ENCODE peak calls at places on chromosome 7, in nine cellular contexts. W is stimulated activated CD4-positive, alpha-beta T cell treated with anti-CD3 and anti-CD28 coated beads, Interleukin-2, amount 100 ng/mL, for 24 hours; Y is iPS-NIHi11; U is heart left ventricle; B is ELR; F is H1; K is stomach; Q is HT1080; A is foreskin fibroblast. L is an unnamed sample.

GRCh38 chr7:2451171-2452073 is 24.8 kb downstream of the GRIFIN start:
- DNase-seq in W (peak), Y (peak), U (peak), B (peak), F (peak), K (peak), Q (peak), A (peak), L (peak)

GRCh38 chr7:48096273-48096672 is 7.2 kb downstream of the UPP1 start:
- DNase-seq in W (no peak), Y (no peak), U (no peak), B (peak), F (no peak), K (no peak), Q (no peak), A (no peak), L (no peak)

GRCh38 chr7:101686030-101686429 is 56.9 kb upstream of the MYL10 start:
- DNase-seq in W (no peak), Y (no peak), U (no peak), B (peak), F (no peak), K (no peak), Q (peak), A (no peak), L (no peak)

GRCh38 chr7:74254858-74255379 is 720 bp upstream of the RFC2 start:
- DNase-seq in W (no peak), Y (no peak), U (no peak), B (no peak), F (no peak), K (no peak), Q (no peak), A (no peak), L (no peak)

GRCh38 chr7:41005381-41005901 is 697.4 kb downstream of the INHBA start:
- DNase-seq in W (no peak), Y (no peak), U (peak), B (peak), F (no peak), K (no peak), Q (peak), A (peak), L (no peak)

GRCh38 chr7:77391230-77391629 is 24.9 kb downstream of the GSAP start:
- DNase-seq in W (no peak), Y (no peak), U (no peak), B (no peak), F (no peak), K (no peak), Q (no peak), A (no peak), L (no peak)

GRCh38 chr7:5225616-5226290 is 35.7 kb downstream of the WIPI2 start:
- DNase-seq in W (no peak), Y (no peak), U (no peak), B (no peak), F (no peak), K (no peak), Q (no peak), A (no peak), L (no peak)

GRCh38 chr7:14834456-14834855 is 68.1 kb downstream of the DGKB start:
- DNase-seq in W (no peak), Y (no peak), U (peak), B (peak), F (no peak), K (no peak), Q (peak), A (no peak), L (peak)

GRCh38 chr7:107355616-107356015 is 114.2 kb upstream of the GPR22 start:
- DNase-seq in W (no peak), Y (no peak), U (no peak), B (peak), F (no peak), K (no peak), Q (peak), A (no peak), L (no peak)

GRCh38 chr7:150990416-150991186 is at the start of gene NOS3:
- DNase-seq in W (no peak), Y (no peak), U (no peak), B (no peak), F (no peak), K (no peak), Q (peak), A (no peak), L (no peak)

GRCh38 chr7:72038022-72038732 is 374.0 kb downstream of the CALN1 start:
- DNase-seq in W (no peak), Y (no peak), U (no peak), B (no peak), F (no peak), K (no peak), Q (no peak), A (no peak), L (no peak)

GRCh38 chr7:91603707-91604106 is 276.8 kb downstream of the MTERF1 start:
- DNase-seq in W (no peak), Y (no peak), U (no peak), B (no peak), F (no peak), K (no peak), Q (no peak), A (no peak), L (no peak)

GRCh38 chr7:105519353-105519752 is 2.7 kb downstream of the PUS7 start:
- DNase-seq in W (no peak), Y (no peak), U (no peak), B (peak), F (no peak), K (no peak), Q (no peak), A (no peak), L (no peak)

GRCh38 chr7:79453558-79454324 is at the start of gene MAGI2:
- DNase-seq in W (no peak), Y (peak), U (peak), B (peak), F (peak), K (peak), Q (peak), A (peak), L (peak)